ENCODE peak calls at places on chromosomes 4 and X, in ten cellular contexts. S is kidney, V is fibroblast of lung, F is IMR-90, G is hepatocyte, T is ascending aorta, C is left lung, J is neuronal stem cell, P is cardiac muscle cell, X is HAP-1. K is an unnamed sample. For H3K4me1, the result is how much of the 10 kb centered on the place peaks cover.

GRCh38 chr4:52103314-52103713 is 52.2 kb downstream of the SPATA18 start:
- DNase-seq in J (peak), P (peak), V (no peak), C (no peak), X (no peak), T (no peak), S (no peak), G (peak), F (no peak), K (peak)

GRCh38 chrX:1248381-1249061 is 20.1 kb upstream of the CSF2RA start:
- DNase-seq in V (no peak), F (no peak), T (no peak), J (peak), C (no peak), G (peak), P (no peak), X (peak), S (no peak), K (no peak)

GRCh38 chr4:79331126-79331876 is 5.4 kb upstream of the NAA11 start:
- DNase-seq in J (no peak), T (no peak), G (peak), C (no peak), X (no peak), V (peak), P (peak), F (no peak), S (no peak), K (no peak)

GRCh38 chrX:118324588-118324987 is 21.3 kb upstream of the WDR44 start:
- DNase-seq in J (no peak), S (no peak), X (no peak), P (no peak), G (no peak), F (no peak), C (no peak), T (no peak), V (no peak), K (no peak)

GRCh38 chrX:153474266-153474665 is 3.9 kb upstream of the HAUS7 start:
- DNase-seq in G (no peak), X (no peak), S (no peak), C (no peak), F (no peak), J (no peak), V (no peak), P (no peak), T (no peak), K (no peak)

GRCh38 chrX:136689441-136689840 is 41.5 kb downstream of the CD40LG start:
- DNase-seq in J (peak), G (no peak), P (peak), T (no peak), X (no peak), C (no peak), S (no peak), F (peak), V (peak), K (no peak)

GRCh38 chr4:81664079-81664478 is 192.4 kb upstream of the RASGEF1B start:
- DNase-seq in P (peak), V (no peak), X (no peak), J (no peak), S (no peak), F (no peak), T (no peak), C (no peak), G (no peak), K (no peak)

GRCh38 chr4:135122457-135122856 is 920.9 kb upstream of the PABPC4L start:
- DNase-seq in V (no peak), S (no peak), J (no peak), F (no peak), G (no peak), C (no peak), T (no peak), X (no peak), P (no peak), K (no peak)

GRCh38 chr4:177229331-177229730 is 80.3 kb upstream of the NEIL3 start:
- DNase-seq in X (no peak), P (peak), C (no peak), G (no peak), S (no peak), V (no peak), T (no peak), J (no peak), F (peak), K (no peak)

GRCh38 chr4:174674305-174674840 is 152.1 kb upstream of the HPGD start:
- DNase-seq in J (no peak), S (no peak), G (peak), C (no peak), V (peak), T (no peak), X (no peak), P (peak), F (peak), K (no peak)

GRCh38 chr4:167989815-167990214 is 102.5 kb upstream of the ANXA10 start:
- DNase-seq in P (peak), V (no peak), C (no peak), T (no peak), G (no peak), F (no peak), S (no peak), J (no peak), X (no peak), K (no peak)

GRCh38 chrX:124902953-124903352 is 416.7 kb upstream of the TEX13C start:
- DNase-seq in X (no peak), T (no peak), J (no peak), P (no peak), G (no peak), V (no peak), C (no peak), F (no peak), S (no peak), K (no peak)

GRCh38 chr4:22593933-22594332 is 78.1 kb upstream of the ADGRA3 start:
- DNase-seq in F (no peak), T (no peak), V (no peak), P (no peak), C (no peak), S (no peak), J (no peak), X (no peak), G (no peak), K (no peak)

GRCh38 chrX:115940348-115940747 is 230.2 kb upstream of the AGTR2 start:
- DNase-seq in T (no peak), G (no peak), J (no peak), S (no peak), V (no peak), F (no peak), C (no peak), X (no peak), P (no peak), K (no peak)

GRCh38 chr4:40581254-40582140 is 48.2 kb downstream of the RBM47 start:
- DNase-seq in S (no peak), G (no peak), C (no peak), V (no peak), X (no peak), J (no peak), F (no peak), P (no peak), T (no peak), K (no peak)

GRCh38 chrX:49930046-49930445 is 7.7 kb downstream of the CLCN5 start:
- DNase-seq in P (peak), G (no peak), J (no peak), X (no peak), S (no peak), C (no peak), V (no peak), T (no peak), F (peak), K (no peak)

GRCh38 chr4:33626242-33626641 is 2618.1 kb downstream of the ARAP2 start:
- DNase-seq in J (no peak), V (no peak), S (no peak), T (no peak), P (no peak), G (no peak), X (no peak), F (no peak), C (no peak), K (no peak)

GRCh38 chrX:18674417-18674787 is 2.5 kb upstream of the RS1 start:
- DNase-seq in X (no peak), C (no peak), T (no peak), P (no peak), S (no peak), F (no peak), J (peak), G (peak), V (no peak), K (no peak)

GRCh38 chrX:65586491-65586890 is 51.9 kb upstream of the LAS1L start:
- DNase-seq in V (peak), F (peak), T (no peak), G (no peak), J (no peak), C (peak), S (no peak), X (no peak), P (peak), K (no peak)

GRCh38 chrX:103864149-103864548 is 32.1 kb upstream of the RAB9B start:
- DNase-seq in S (no peak), P (no peak), G (no peak), F (no peak), J (no peak), X (no peak), C (no peak), V (no peak), T (no peak), K (no peak)

GRCh38 chr4:16238304-16238703 is 12.0 kb upstream of the TAPT1 start:
- DNase-seq in V (no peak), X (no peak), P (no peak), G (no peak), C (no peak), J (no peak), T (no peak), F (no peak), S (no peak), K (no peak)

DNA sequence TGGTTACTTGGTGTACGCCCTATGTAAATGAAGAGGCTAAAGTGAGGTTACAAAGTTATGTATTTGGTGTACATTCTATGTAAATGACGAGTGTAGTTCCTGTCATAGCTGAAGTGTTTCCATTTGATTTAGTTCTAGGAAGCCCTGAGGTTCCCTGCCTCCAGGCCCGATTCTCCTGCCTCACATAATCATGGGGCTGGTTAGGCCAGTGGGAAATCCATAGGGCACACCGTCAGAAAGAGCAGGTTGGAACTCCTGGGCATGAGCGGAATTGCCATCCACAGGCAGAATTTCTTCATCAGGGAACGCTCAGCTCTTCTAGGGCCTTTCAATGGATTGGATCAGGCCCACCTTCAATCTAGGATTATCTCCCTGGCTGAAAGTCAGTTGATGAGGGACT is 24.3 kb upstream of the HOPX start:
- DNase-seq in T (no peak), X (no peak), C (no peak), P (no peak), F (no peak), G (no peak), V (no peak), S (no peak), J (no peak), K (no peak)
- H3K4me3 ChIP-seq in T (no peak), X (no peak), C (no peak), P (no peak), F (no peak), G (no peak), V (no peak), S (no peak), J (no peak), K (no peak)

GRCh38 chr4:46445689-46446339 is 55.9 kb upstream of the GABRA2 start:
- DNase-seq in X (no peak), C (no peak), P (no peak), G (no peak), S (no peak), J (no peak), V (no peak), F (peak), T (no peak), K (no peak)

GRCh38 chr4:46441116-46441859 is 51.4 kb upstream of the GABRA2 start:
- DNase-seq in F (peak), V (peak), C (no peak), S (no peak), X (no peak), G (no peak), P (peak), J (no peak), T (no peak), K (no peak)

GRCh38 chr4:46442963-46443362 is 53.0 kb upstream of the GABRA2 start:
- DNase-seq in G (no peak), X (no peak), J (no peak), T (no peak), S (no peak), P (peak), F (peak), V (no peak), C (no peak), K (no peak)

DNA sequence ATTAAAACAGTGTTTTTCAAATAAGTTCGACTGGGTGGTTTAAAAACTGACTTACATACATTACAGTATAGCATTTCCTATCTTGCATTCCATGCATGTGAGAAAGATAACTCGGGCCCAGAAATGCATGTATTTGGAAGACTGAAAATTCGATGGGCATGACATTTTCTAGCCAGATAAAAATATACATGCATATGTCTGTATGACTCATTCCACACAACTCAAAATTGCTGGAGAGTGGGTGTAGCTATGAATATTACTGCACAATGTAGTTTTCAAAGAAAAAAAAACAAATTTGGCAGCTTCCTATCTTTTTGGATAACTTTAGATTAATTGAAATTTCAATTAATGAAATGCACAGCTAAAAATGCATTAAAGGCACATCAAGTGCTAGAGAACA is 54.4 kb upstream of the GABRA2 start:
- DNase-seq in F (peak), S (no peak), X (no peak), V (no peak), T (no peak), J (no peak), P (peak), C (no peak), G (no peak), K (no peak)
- H3K4me1 ChIP-seq in F (under half), S (under half), X (under half), V (under half), T (under half), J (under half), P (under half), C (under half), G (under half), K (under half)

DNA sequence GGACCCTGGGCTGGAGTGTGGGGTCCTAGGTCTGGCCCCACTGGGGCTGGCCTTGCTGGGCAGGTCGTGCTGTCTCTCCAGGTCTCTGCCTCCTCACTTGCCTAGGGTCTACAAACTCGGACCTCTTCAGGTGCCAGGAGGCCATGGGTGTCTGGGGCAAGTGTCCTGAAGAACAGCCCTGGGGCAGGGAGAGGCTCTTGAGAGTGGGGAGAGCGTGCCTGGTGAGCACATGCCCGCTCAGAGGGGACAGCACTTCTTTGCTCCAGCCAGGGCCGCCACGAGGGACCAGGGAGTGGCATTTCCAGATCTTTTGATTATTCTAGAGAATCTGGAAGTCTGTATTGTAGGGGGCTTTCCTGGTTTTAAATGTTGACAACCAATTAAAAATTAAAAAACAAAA is 63.7 kb downstream of the SORCS2 start:
- DNase-seq in C (no peak), T (no peak), J (no peak), V (no peak), G (no peak), P (no peak), X (no peak), S (no peak), F (no peak), K (no peak)
- H3K4me3 ChIP-seq in C (no peak), T (no peak), J (no peak), V (no peak), G (no peak), P (no peak), X (no peak), S (no peak), F (no peak), K (no peak)

GRCh38 chr4:6275351-6275750 is 5.7 kb downstream of the WFS1 start:
- DNase-seq in T (no peak), S (no peak), V (no peak), F (no peak), J (no peak), X (no peak), G (no peak), P (no peak), C (no peak), K (no peak)

GRCh38 chr4:6271701-6272465 is 2.2 kb downstream of the WFS1 start:
- DNase-seq in V (no peak), F (no peak), C (peak), S (peak), X (no peak), G (no peak), P (no peak), T (no peak), J (no peak), K (no peak)

GRCh38 chr4:6272863-6273660 is 3.4 kb downstream of the WFS1 start:
- DNase-seq in G (peak), X (no peak), V (peak), P (peak), F (peak), T (no peak), C (peak), S (peak), J (no peak), K (no peak)

GRCh38 chr4:6275898-6276563 is 6.4 kb downstream of the WFS1 start:
- DNase-seq in T (no peak), S (no peak), F (no peak), X (no peak), V (no peak), J (no peak), G (peak), C (no peak), P (no peak), K (no peak)

GRCh38 chr4:6273661-6273990 is 4.0 kb downstream of the WFS1 start:
- DNase-seq in X (no peak), S (no peak), J (no peak), P (no peak), T (no peak), C (no peak), F (no peak), G (no peak), V (no peak), K (no peak)
- H3K4me1 ChIP-seq in X (under half), S (under half), J (under half), P (under half), T (half or more), C (half or more), F (under half), G (under half), V (under half), K (under half)

GRCh38 chr4:105895324-105895608 is at the start of gene NPNT:
- DNase-seq in J (no peak), G (peak), V (peak), X (no peak), P (no peak), T (no peak), F (no peak), S (peak), C (no peak), K (no peak)
- H3K4me3 ChIP-seq in J (peak), G (peak), V (no peak), X (peak), P (peak), T (peak), F (no peak), S (peak), C (peak), K (peak)

DNA sequence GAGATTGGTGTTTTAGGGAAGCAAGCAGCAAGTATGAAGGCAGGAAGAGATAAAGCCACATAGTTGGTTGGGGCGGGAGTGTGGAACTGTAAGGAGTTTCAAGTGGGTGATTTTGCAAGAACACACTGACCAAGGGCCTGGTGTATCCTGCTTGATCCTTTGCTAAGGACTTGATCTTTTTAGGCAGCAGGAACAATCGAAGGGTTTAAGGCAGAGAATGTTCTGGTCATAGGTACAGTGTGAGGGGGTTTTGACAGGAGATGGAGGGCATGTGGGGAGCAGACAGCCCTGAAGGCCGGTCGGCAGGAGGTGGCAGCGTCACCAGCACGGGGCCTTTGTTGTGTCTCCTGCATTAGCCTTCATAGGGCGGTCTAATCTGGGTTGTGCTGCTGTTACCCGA is 54.7 kb downstream of the FAM193A start:
- DNase-seq in J (no peak), F (peak), G (no peak), X (no peak), S (no peak), V (peak), C (peak), P (peak), T (no peak), K (peak)
- H3K4me1 ChIP-seq in J (under half), F (under half), G (under half), X (under half), S (under half), V (under half), C (half or more), P (under half), T (under half), K (under half)